ENCODE peak calls at places on chromosome 15, in four cellular contexts. One of them, this sample, is unnamed.

GRCh38 chr15:40469776-40470390 is 901 bp upstream of the CHST14 start:
- DNase-seq in GM12891: no peak
- DNase-seq in stimulated activated CD4-positive, alpha-beta T cell treated with anti-CD3 and anti-CD28 coated beads, Interleukin-12 subunit alpha, Interleukin-12 subunit beta, amount 100 ng/mL, for 48 hours: no peak
- DNase-seq in AG10803: no peak
- DNase-seq in this sample: no peak

GRCh38 chr15:65245096-65245849 is 34.0 kb upstream of the CILP start:
- DNase-seq in GM12891: no peak
- DNase-seq in stimulated activated CD4-positive, alpha-beta T cell treated with anti-CD3 and anti-CD28 coated beads, Interleukin-12 subunit alpha, Interleukin-12 subunit beta, amount 100 ng/mL, for 48 hours: no peak
- DNase-seq in AG10803: peak
- DNase-seq in this sample: no peak

GRCh38 chr15:80906159-80906775 is 83.4 kb downstream of the MESD start:
- DNase-seq in GM12891: no peak
- DNase-seq in stimulated activated CD4-positive, alpha-beta T cell treated with anti-CD3 and anti-CD28 coated beads, Interleukin-12 subunit alpha, Interleukin-12 subunit beta, amount 100 ng/mL, for 48 hours: no peak
- DNase-seq in AG10803: peak
- DNase-seq in this sample: no peak

GRCh38 chr15:52068004-52068403 is 44.6 kb downstream of the BCL2L10 start:
- DNase-seq in GM12891: no peak
- DNase-seq in stimulated activated CD4-positive, alpha-beta T cell treated with anti-CD3 and anti-CD28 coated beads, Interleukin-12 subunit alpha, Interleukin-12 subunit beta, amount 100 ng/mL, for 48 hours: no peak
- DNase-seq in AG10803: peak
- DNase-seq in this sample: no peak

GRCh38 chr15:70091649-70092461 is 5.9 kb downstream of the TLE3 start:
- DNase-seq in GM12891: no peak
- DNase-seq in stimulated activated CD4-positive, alpha-beta T cell treated with anti-CD3 and anti-CD28 coated beads, Interleukin-12 subunit alpha, Interleukin-12 subunit beta, amount 100 ng/mL, for 48 hours: no peak
- DNase-seq in AG10803: no peak
- DNase-seq in this sample: no peak

GRCh38 chr15:66617137-66618090 is 51.6 kb upstream of the LCTL start:
- DNase-seq in GM12891: no peak
- DNase-seq in stimulated activated CD4-positive, alpha-beta T cell treated with anti-CD3 and anti-CD28 coated beads, Interleukin-12 subunit alpha, Interleukin-12 subunit beta, amount 100 ng/mL, for 48 hours: no peak
- DNase-seq in AG10803: peak
- DNase-seq in this sample: peak

GRCh38 chr15:58880320-58880719 is 53.2 kb downstream of the SLTM start:
- DNase-seq in GM12891: no peak
- DNase-seq in stimulated activated CD4-positive, alpha-beta T cell treated with anti-CD3 and anti-CD28 coated beads, Interleukin-12 subunit alpha, Interleukin-12 subunit beta, amount 100 ng/mL, for 48 hours: no peak
- DNase-seq in AG10803: no peak
- DNase-seq in this sample: no peak

GRCh38 chr15:60901647-60902046 is 327.5 kb downstream of the RORA start:
- DNase-seq in GM12891: peak
- DNase-seq in stimulated activated CD4-positive, alpha-beta T cell treated with anti-CD3 and anti-CD28 coated beads, Interleukin-12 subunit alpha, Interleukin-12 subunit beta, amount 100 ng/mL, for 48 hours: no peak
- DNase-seq in AG10803: peak
- DNase-seq in this sample: no peak